ENCODE peak calls at places on chromosomes 2 and 18, in eight cellular contexts. J is T-helper 2 cell, K is progenitor cell of endocrine pancreas, M is GM23248, U is HuH-7.5, W is MM.1S, E is foreskin fibroblast, D is heart right ventricle. G is an unnamed sample.

GRCh38 chr2:69177063-69177771 is 164.2 kb downstream of the ANTXR1 start:
- DNase-seq in E (peak; percentile 97), J (no peak), K (no peak), D (peak; percentile 41), M (peak; percentile 95), U (no peak), W (no peak), G (no peak)

GRCh38 chr18:46506974-46507373 is 150.0 kb downstream of the LOXHD1 start:
- DNase-seq in M (no peak), E (no peak), K (no peak), D (no peak), J (no peak), W (no peak), U (no peak), G (no peak)

GRCh38 chr2:8310557-8311455 is 371.1 kb upstream of the ID2 start:
- DNase-seq in D (no peak), U (no peak), W (no peak), M (no peak), K (no peak), E (no peak), J (no peak), G (no peak)

GRCh38 chr2:184730288-184730687 is 132.0 kb downstream of the ZNF804A start:
- DNase-seq in K (no peak), J (no peak), U (no peak), D (no peak), E (no peak), M (no peak), W (peak; percentile 10), G (no peak)

GRCh38 chr2:85250045-85250444 is 77.7 kb downstream of the TGOLN2 start:
- DNase-seq in E (no peak), D (no peak), M (peak; percentile 36), W (no peak), K (no peak), U (no peak), J (no peak), G (no peak)

GRCh38 chr2:72131371-72131891 is 16.2 kb downstream of the CYP26B1 start:
- DNase-seq in E (no peak), U (no peak), J (no peak), M (no peak), W (no peak), K (no peak), D (no peak), G (no peak)

GRCh38 chr2:47519604-47520301 is 116.8 kb downstream of the MSH2 start:
- DNase-seq in E (no peak), D (no peak), M (no peak), J (no peak), W (no peak), U (no peak), K (no peak), G (no peak)

GRCh38 chr2:233165895-233166661 is 85.4 kb upstream of the ATG16L1 start:
- DNase-seq in U (no peak), K (no peak), W (no peak), E (peak; percentile 13), J (no peak), M (peak; percentile 11), D (peak; percentile 63), G (no peak)

GRCh38 chr18:46387426-46388131 is 269.4 kb downstream of the LOXHD1 start:
- DNase-seq in W (no peak), K (no peak), D (peak; percentile 23), J (no peak), E (no peak), M (no peak), U (no peak), G (no peak)

GRCh38 chr2:28282861-28283646 is 109.6 kb upstream of the FOSL2 start:
- DNase-seq in W (no peak), M (no peak), D (no peak), E (no peak), U (no peak), J (no peak), K (no peak), G (peak; percentile 36)

GRCh38 chr2:110149330-110150220 is 34.0 kb upstream of the MALL start:
- DNase-seq in E (peak; percentile 55), W (no peak), D (no peak), J (no peak), U (no peak), K (no peak), M (peak; percentile 85), G (no peak)

GRCh38 chr2:64054166-64054915 is 35.1 kb upstream of the VPS54 start:
- DNase-seq in M (no peak), J (no peak), E (no peak), K (no peak), D (no peak), W (peak; percentile 83), U (no peak), G (no peak)

GRCh38 chr18:32438173-32438572 is 32.5 kb downstream of the GAREM1 start:
- DNase-seq in W (no peak), U (no peak), D (peak; percentile 77), M (no peak), E (no peak), K (no peak), J (no peak), G (no peak)

GRCh38 chr2:169006665-169007064 is 24.5 kb downstream of the ABCB11 start:
- DNase-seq in M (no peak), W (no peak), J (no peak), U (no peak), E (no peak), D (no peak), K (no peak), G (no peak)

GRCh38 chr18:45044787-45045186 is 364.1 kb downstream of the SETBP1 start:
- DNase-seq in U (no peak), K (no peak), J (no peak), E (no peak), M (no peak), W (no peak), D (no peak), G (no peak)

GRCh38 chr2:36245632-36246031 is 109.9 kb upstream of the CRIM1 start:
- DNase-seq in K (no peak), E (no peak), W (peak; percentile 10), D (no peak), U (no peak), M (no peak), J (no peak), G (no peak)

GRCh38 chr18:70288171-70288850 is 534 bp upstream of the SOCS6 start:
- DNase-seq in M (peak; percentile 74), J (no peak), K (no peak), E (no peak), W (no peak), U (no peak), D (peak; percentile 40), G (no peak)

GRCh38 chr2:199273043-199273647 is 184.6 kb downstream of the SATB2 start:
- DNase-seq in W (no peak), E (peak; percentile 88), J (no peak), U (no peak), D (no peak), K (no peak), M (peak; percentile 77), G (no peak)

GRCh38 chr2:217101972-217102371 is 242.1 kb upstream of the TNP1 start:
- DNase-seq in K (no peak), W (no peak), J (no peak), D (no peak), U (no peak), M (no peak), E (no peak), G (no peak)

GRCh38 chr2:201977651-201978050 is 56.0 kb upstream of the FZD7 start:
- DNase-seq in K (no peak), D (no peak), J (no peak), M (no peak), W (no peak), E (no peak), U (no peak), G (no peak)

G was measured in LNCaP clone FGC.